ENCODE peak calls at places on chromosomes 16 and 17, in five cellular contexts. C, H, J, A and V are unnamed samples.

GRCh38 chr17:38730526-38731379 is 612 bp downstream of the CISD3 start:
- DNase-seq in H (peak; percentile 46), A (no peak), C (peak; percentile 65), J (peak; percentile 53), V (peak; percentile 58)

GRCh38 chr16:13168091-13168572 is 266.7 kb downstream of the SHISA9 start:
- DNase-seq in C (peak; percentile 7), H (peak; percentile 6), J (no peak), A (no peak), V (peak; percentile 2)

GRCh38 chr17:3944485-3945388 is 19.5 kb downstream of the ATP2A3 start:
- DNase-seq in J (peak; percentile 63), H (peak; percentile 74), A (no peak), C (peak; percentile 36), V (no peak)

GRCh38 chr16:86983621-86984020 is 333.6 kb downstream of the C16orf95 start:
- DNase-seq in H (no peak), A (no peak), C (no peak), J (no peak), V (no peak)

GRCh38 chr17:44376124-44376523 is 12.5 kb upstream of the FAM171A2 start:
- DNase-seq in A (no peak), J (peak; percentile 24), H (peak; percentile 63), C (no peak), V (no peak)

GRCh38 chr16:89187337-89188063 is 12.8 kb downstream of the SLC22A31 start:
- DNase-seq in J (no peak), C (peak; percentile 56), H (peak; percentile 28), A (no peak), V (peak; percentile 76)

GRCh38 chr17:66448008-66448644 is 145.7 kb downstream of the PRKCA start:
- DNase-seq in J (no peak), H (no peak), A (no peak), C (no peak), V (no peak)

GRCh38 chr17:1078831-1079561 is 82.1 kb downstream of the TIMM22 start:
- DNase-seq in J (no peak), H (no peak), A (no peak), C (no peak), V (no peak)

GRCh38 chr17:7356072-7356549 is 1.2 kb downstream of the TMEM95 start:
- DNase-seq in J (peak; percentile 69), A (no peak), C (peak; percentile 92), H (peak; percentile 86), V (peak; percentile 81)

GRCh38 chr17:72945468-72945867 is 147.0 kb downstream of the SLC39A11 start:
- DNase-seq in A (no peak), H (no peak), C (no peak), J (no peak), V (no peak)

GRCh38 chr16:88930716-88931115 is 46.3 kb downstream of the CBFA2T3 start:
- DNase-seq in A (no peak), H (no peak), J (no peak), C (no peak), V (no peak)

GRCh38 chr17:61457226-61457983 is 5.2 kb downstream of the TBX4 start:
- DNase-seq in J (no peak), C (no peak), H (no peak), A (no peak), V (no peak)

GRCh38 chr16:5058476-5058875 is 7.3 kb downstream of the C16orf89 start:
- DNase-seq in H (peak; percentile 31), J (peak; percentile 20), C (peak; percentile 49), A (no peak), V (no peak)

GRCh38 chr17:64091571-64091970 is 38.4 kb downstream of the ERN1 start:
- DNase-seq in J (no peak), A (no peak), C (no peak), H (no peak), V (no peak)

GRCh38 chr17:59668816-59669215 is 38.4 kb downstream of the PTRH2 start:
- DNase-seq in H (no peak), C (peak; percentile 22), J (peak; percentile 94), A (no peak), V (peak; percentile 4)

GRCh38 chr16:88050952-88051660 is 99.9 kb downstream of the BANP start:
- DNase-seq in A (no peak), H (no peak), J (no peak), C (no peak), V (no peak)

GRCh38 chr16:67326472-67327309 is at the start of the genes KCTD19 and LRRC36:
- DNase-seq in J (peak; percentile 71), H (peak; percentile 84), C (peak; percentile 80), A (no peak), V (no peak)

GRCh38 chr17:19812407-19812806 is 55.3 kb downstream of the ULK2 start:
- DNase-seq in A (no peak), H (peak; percentile 2), J (peak; percentile 38), C (peak; percentile 50), V (peak; percentile 34)
- TF ChIP-seq MYC in A (no peak), H (no peak), J (no peak), C (no peak), V (no peak)

DNA sequence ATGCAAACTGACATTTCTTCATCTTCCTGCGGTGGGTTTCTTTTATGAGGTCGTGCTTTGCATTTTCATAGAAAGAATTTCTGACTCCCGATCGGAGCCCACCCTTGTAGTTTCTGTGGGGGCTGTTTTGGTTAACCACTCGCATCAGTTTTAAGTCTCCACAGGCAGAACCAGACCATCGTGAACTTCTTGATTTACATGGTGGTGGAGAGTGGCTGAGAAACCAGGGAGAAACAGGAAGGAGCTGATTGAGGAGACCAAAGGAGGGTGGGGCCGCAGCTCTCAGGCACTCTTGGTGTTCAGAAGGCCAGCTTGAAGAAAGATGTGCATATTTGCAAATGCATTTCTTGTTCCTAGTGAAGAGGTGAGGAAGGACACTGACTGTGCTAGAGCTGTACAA is 516.7 kb downstream of the MAF start:
- DNase-seq in J (no peak), C (no peak), A (no peak), H (no peak), V (peak; percentile 67)
- TF ChIP-seq MAX in J (no peak), C (no peak), A (no peak), H (no peak), V (no peak)

DNA sequence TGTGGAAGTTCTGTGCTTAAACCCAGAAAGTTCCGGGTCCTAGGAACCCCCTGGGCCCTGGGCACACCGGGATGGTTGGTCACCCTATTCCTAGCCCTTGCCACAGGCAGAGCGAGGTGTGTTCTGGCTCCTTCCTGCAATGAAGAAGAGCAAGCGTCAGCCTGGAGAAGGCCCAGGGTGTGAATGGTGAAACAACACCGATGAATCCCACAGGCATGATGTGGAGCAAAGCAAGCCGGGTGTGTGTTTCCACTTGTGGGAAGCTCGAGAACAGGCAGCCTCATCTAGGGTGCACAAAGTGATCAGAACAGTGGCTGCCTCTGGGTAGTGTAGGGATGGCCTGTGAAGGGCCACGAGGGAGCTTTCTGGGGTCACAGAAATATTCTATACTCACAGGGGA is 13.8 kb downstream of the KCNG4 start:
- DNase-seq in A (no peak), J (no peak), H (no peak), C (no peak), V (no peak)
- TF ChIP-seq POLR2A in A (no peak), J (no peak), H (no peak), C (no peak), V (no peak)

GRCh38 chr17:30375661-30376060 is 3.1 kb upstream of the CPD start:
- DNase-seq in J (no peak), A (no peak), C (no peak), H (peak; percentile 36), V (peak; percentile 41)
- TF ChIP-seq MYC in J (no peak), A (no peak), C (no peak), H (no peak), V (peak; percentile 22)

GRCh38 chr16:58499615-58500328 is at the start of gene NDRG4:
- DNase-seq in J (peak; percentile 56), A (no peak), H (peak; percentile 74), C (peak; percentile 91), V (peak; percentile 59)
- TF ChIP-seq MAX in J (no peak), A (no peak), H (no peak), C (no peak), V (no peak)

GRCh38 chr17:80331820-80332219 is 71.2 kb downstream of the RNF213 start:
- DNase-seq in A (no peak), H (no peak), C (no peak), J (no peak), V (no peak)

GRCh38 chr17:80339731-80340456 is 75.1 kb upstream of the ENDOV start:
- DNase-seq in H (no peak), A (no peak), C (no peak), J (no peak), V (no peak)

GRCh38 chr17:80339118-80339517 is 75.8 kb upstream of the ENDOV start:
- DNase-seq in J (no peak), H (no peak), C (no peak), A (no peak), V (no peak)

DNA sequence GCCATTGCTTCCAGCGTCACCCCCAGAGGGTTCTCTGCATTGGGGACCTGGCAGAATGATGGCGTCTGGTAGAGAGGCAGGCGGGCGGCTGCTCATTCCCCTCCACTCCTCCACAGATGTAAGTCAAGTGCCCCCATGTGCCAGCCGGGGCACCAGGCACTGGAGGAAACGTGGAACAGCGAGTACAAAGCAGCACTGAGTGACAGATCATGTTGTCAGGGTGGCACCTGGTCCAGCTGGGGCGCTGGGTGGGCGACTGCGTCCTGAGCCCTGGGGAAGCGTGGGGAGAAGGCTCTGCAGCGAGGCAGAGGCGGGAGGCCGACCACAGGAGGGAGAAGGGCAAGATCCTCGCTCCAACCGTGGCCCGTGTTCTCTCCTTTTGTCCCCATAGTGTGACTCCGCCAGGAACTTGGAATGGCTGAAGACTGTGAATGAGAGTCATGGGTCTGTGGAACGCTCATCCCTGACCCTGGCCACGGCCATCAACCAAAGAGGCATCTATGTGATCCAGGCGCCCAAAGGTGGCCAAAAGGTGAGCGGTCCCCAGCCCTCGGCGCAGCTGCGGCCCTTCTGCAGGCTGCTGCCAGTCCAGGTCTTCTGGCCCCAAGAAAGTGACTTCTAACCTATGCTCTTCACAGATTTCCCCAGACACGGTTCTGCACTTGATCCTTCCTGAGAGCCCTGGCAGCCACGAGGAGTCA is 76.7 kb downstream of the RNF213 start:
- DNase-seq in H (no peak), C (no peak), A (no peak), J (no peak), V (no peak)
- TF ChIP-seq POLR2A in H (no peak), C (no peak), A (no peak), J (no peak), V (no peak)